ENCODE peak calls at places on chromosomes 7 and 10, in ten cellular contexts. X, E, F, I, Q, K, C, A, D and O are unnamed samples.

GRCh38 chr7:13132314-13132713 is 444.9 kb downstream of the ARL4A start:
- DNase-seq in X (no peak), E (no peak), F (no peak), I (no peak), Q (no peak), K (no peak), C (no peak), A (no peak), D (no peak), O (no peak)

GRCh38 chr7:149194799-149195179 is 557 bp upstream of the ZNF282 start:
- DNase-seq in X (no peak), E (no peak), F (no peak), I (no peak), Q (no peak), K (no peak), C (no peak), A (no peak), D (no peak), O (no peak)

GRCh38 chr7:27810186-27810585 is 70.2 kb downstream of the TAX1BP1 start:
- DNase-seq in X (no peak), E (no peak), F (no peak), I (no peak), Q (no peak), K (no peak), C (no peak), A (no peak), D (no peak), O (no peak)

GRCh38 chr7:84705079-84705478 is 481.8 kb downstream of the SEMA3D start:
- DNase-seq in X (no peak), E (no peak), F (no peak), I (no peak), Q (no peak), K (no peak), C (no peak), A (no peak), D (no peak), O (no peak)

GRCh38 chr7:867001-867405 is 9.4 kb upstream of the GET4 start:
- DNase-seq in X (no peak), E (no peak), F (peak), I (no peak), Q (no peak), K (no peak), C (no peak), A (no peak), D (no peak), O (no peak)

GRCh38 chr7:82865856-82866255 is 296.8 kb downstream of the PCLO start:
- DNase-seq in X (no peak), E (no peak), F (no peak), I (no peak), Q (no peak), K (no peak), C (no peak), A (no peak), D (no peak), O (no peak)

GRCh38 chr10:101067356-101068083 is 5.7 kb downstream of the KAZALD1 start:
- DNase-seq in X (peak), E (no peak), F (peak), I (peak), Q (peak), K (peak), C (no peak), A (peak), D (peak), O (no peak)

GRCh38 chr7:74028321-74028812 is 394 bp downstream of the ELN start:
- DNase-seq in X (no peak), E (no peak), F (no peak), I (no peak), Q (no peak), K (no peak), C (no peak), A (no peak), D (no peak), O (no peak)

GRCh38 chr7:2558620-2559282 is at the start of gene IQCE:
- DNase-seq in X (peak), E (peak), F (peak), I (peak), Q (peak), K (peak), C (no peak), A (peak), D (peak), O (peak)

GRCh38 chr7:3781607-3782006 is 480.6 kb downstream of the SDK1 start:
- DNase-seq in X (no peak), E (no peak), F (no peak), I (no peak), Q (no peak), K (no peak), C (no peak), A (no peak), D (no peak), O (no peak)

GRCh38 chr10:124621637-124622036 is 122.5 kb downstream of the FAM53B start:
- DNase-seq in X (no peak), E (no peak), F (no peak), I (peak), Q (no peak), K (no peak), C (no peak), A (no peak), D (no peak), O (no peak)

GRCh38 chr7:2734761-2735571 is 47.0 kb downstream of the AMZ1 start:
- DNase-seq in X (peak), E (no peak), F (peak), I (no peak), Q (no peak), K (no peak), C (no peak), A (no peak), D (no peak), O (no peak)

GRCh38 chr7:115618676-115619075 is 411.9 kb downstream of the TFEC start:
- DNase-seq in X (no peak), E (no peak), F (peak), I (no peak), Q (no peak), K (no peak), C (no peak), A (no peak), D (no peak), O (no peak)

GRCh38 chr10:122504551-122504950 is 43.2 kb downstream of the HTRA1 start:
- DNase-seq in X (peak), E (no peak), F (peak), I (peak), Q (no peak), K (peak), C (no peak), A (peak), D (peak), O (no peak)

GRCh38 chr7:16778479-16778878 is 24.9 kb downstream of the TSPAN13 start:
- DNase-seq in X (no peak), E (no peak), F (no peak), I (no peak), Q (no peak), K (no peak), C (no peak), A (no peak), D (no peak), O (no peak)

GRCh38 chr7:953547-954327 is 743 bp downstream of the ADAP1 start:
- DNase-seq in X (no peak), E (no peak), F (peak), I (peak), Q (no peak), K (peak), C (no peak), A (no peak), D (no peak), O (no peak)

GRCh38 chr10:63071145-63071544 is 62.0 kb upstream of the NRBF2 start:
- DNase-seq in X (no peak), E (no peak), F (no peak), I (no peak), Q (no peak), K (peak), C (no peak), A (no peak), D (no peak), O (no peak)

GRCh38 chr10:114453576-114453975 is 49.3 kb upstream of the AFAP1L2 start:
- DNase-seq in X (no peak), E (no peak), F (no peak), I (no peak), Q (no peak), K (no peak), C (no peak), A (no peak), D (no peak), O (no peak)

GRCh38 chr10:133420579-133420978 is 3.8 kb downstream of the SPRN start:
- DNase-seq in X (no peak), E (no peak), F (no peak), I (no peak), Q (no peak), K (no peak), C (no peak), A (no peak), D (no peak), O (no peak)

GRCh38 chr10:63563623-63564022 is 42.4 kb downstream of the REEP3 start:
- DNase-seq in X (no peak), E (no peak), F (no peak), I (no peak), Q (no peak), K (no peak), C (no peak), A (no peak), D (no peak), O (no peak)